ENCODE peak calls at places on chromosomes 12 and 14, in nine cellular contexts. T, H, B, U, N, E, R, S and G are unnamed samples.

GRCh38 chr12:104742551-104742961 is 215.5 kb downstream of the SLC41A2 start:
- DNase-seq in E (no peak), N (no peak), S (no peak), B (no peak), H (no peak), T (no peak), R (no peak), U (peak), G (no peak)

GRCh38 chr14:33556382-33557121 is 394.3 kb downstream of the EGLN3 start:
- DNase-seq in H (peak), E (no peak), R (no peak), N (peak), T (peak), U (no peak), S (peak), B (no peak), G (no peak)

GRCh38 chr12:117347588-117347987 is 13.8 kb downstream of the NOS1 start:
- DNase-seq in B (no peak), S (no peak), R (no peak), N (no peak), E (no peak), U (no peak), T (no peak), H (no peak), G (no peak)

GRCh38 chr14:58501214-58501816 is 73.8 kb downstream of the KIAA0586 start:
- DNase-seq in S (peak), H (peak), R (no peak), B (no peak), N (peak), T (peak), E (peak), U (peak), G (peak)

GRCh38 chr14:24861083-24861630 is 188.8 kb downstream of the STXBP6 start:
- DNase-seq in B (no peak), S (peak), H (no peak), T (peak), N (no peak), E (no peak), R (no peak), U (no peak), G (no peak)

GRCh38 chr12:13171921-13172859 is 24.3 kb upstream of the EMP1 start:
- DNase-seq in R (no peak), T (peak), H (peak), B (peak), E (no peak), N (peak), S (peak), U (no peak), G (no peak)

GRCh38 chr12:50006754-50007442 is 18.4 kb downstream of the RACGAP1 start:
- DNase-seq in H (no peak), S (peak), N (no peak), R (no peak), T (peak), E (no peak), U (no peak), B (no peak), G (no peak)

GRCh38 chr14:72172597-72172996 is 240.4 kb downstream of the RGS6 start:
- DNase-seq in T (no peak), N (no peak), E (no peak), H (no peak), S (no peak), B (no peak), R (no peak), U (no peak), G (no peak)

GRCh38 chr12:109595321-109595902 is 21.8 kb downstream of the MVK start:
- DNase-seq in U (no peak), R (no peak), H (no peak), E (no peak), N (no peak), T (no peak), B (no peak), S (no peak), G (no peak)

GRCh38 chr14:68510201-68510600 is 282.7 kb downstream of the ZFP36L1 start:
- DNase-seq in U (no peak), N (no peak), B (no peak), R (no peak), E (no peak), S (peak), T (no peak), H (peak), G (no peak)

GRCh38 chr14:47619397-47619796 is 56.0 kb downstream of the MDGA2 start:
- DNase-seq in E (no peak), H (no peak), B (no peak), R (no peak), N (no peak), S (no peak), U (no peak), T (peak), G (no peak)

GRCh38 chr12:62278022-62278421 is 17.8 kb downstream of the USP15 start:
- DNase-seq in B (no peak), E (no peak), U (no peak), R (no peak), H (no peak), N (no peak), T (no peak), S (no peak), G (no peak)

GRCh38 chr14:36281309-36281708 is 39.1 kb downstream of the MBIP start:
- DNase-seq in N (no peak), H (no peak), E (no peak), U (no peak), S (no peak), R (no peak), T (no peak), B (no peak), G (no peak)

GRCh38 chr12:10968765-10969456 is 17.8 kb downstream of the TAS2R50 start:
- DNase-seq in T (peak), S (peak), B (no peak), N (peak), U (no peak), E (no peak), H (peak), R (no peak), G (no peak)

GRCh38 chr12:127300753-127301152 is 966.2 kb upstream of the TMEM132C start:
- DNase-seq in B (no peak), R (no peak), S (no peak), N (no peak), T (no peak), E (no peak), H (no peak), U (no peak), G (no peak)

GRCh38 chr12:39386335-39386734 is 56.6 kb downstream of the KIF21A start:
- DNase-seq in N (no peak), T (no peak), B (no peak), R (no peak), S (no peak), H (no peak), U (no peak), E (no peak), G (no peak)

GRCh38 chr14:79543966-79544365 is 667.3 kb downstream of the DIO2 start:
- DNase-seq in H (peak), U (no peak), T (peak), E (peak), R (no peak), B (no peak), S (peak), N (peak), G (no peak)

GRCh38 chr14:54189358-54190354 is 207.2 kb upstream of the CDKN3 start:
- DNase-seq in U (no peak), H (no peak), T (peak), E (no peak), R (no peak), B (no peak), S (peak), N (peak), G (no peak)

GRCh38 chr12:94379479-94380113 is 80.1 kb downstream of the CEP83 start:
- DNase-seq in R (no peak), T (no peak), S (peak), N (no peak), B (no peak), E (no peak), H (no peak), U (no peak), G (no peak)

GRCh38 chr12:24853588-24853987 is 95.3 kb downstream of the BCAT1 start:
- DNase-seq in H (peak), R (no peak), B (no peak), T (peak), E (no peak), S (peak), U (no peak), N (peak), G (no peak)

GRCh38 chr12:14514154-14514842 is 53.4 kb downstream of the PLBD1 start:
- DNase-seq in H (peak), R (no peak), U (peak), N (peak), S (peak), B (no peak), T (peak), E (peak), G (no peak)